ENCODE peak calls at places on chromosomes 7 and 10, in seven cellular contexts. Z is SK-N-SH, T is GM12878, X is HepG2, I is H1, W is HCT116, S is K562. G is an unnamed sample.

GRCh38 chr10:86953747-86954680 is 3.4 kb downstream of the MMRN2 start:
- DNase-seq in Z (no peak), T (no peak), X (no peak), I (peak), W (no peak), S (peak), G (peak)

GRCh38 chr7:123039269-123039668 is 43.8 kb upstream of the TAS2R16 start:
- DNase-seq in Z (no peak), T (no peak), X (no peak), I (no peak), W (no peak), S (no peak), G (no peak)

GRCh38 chr10:127012769-127013152 is 107.5 kb downstream of the DOCK1 start:
- DNase-seq in Z (no peak), T (no peak), X (no peak), I (no peak), W (peak), S (no peak), G (peak)

GRCh38 chr10:68628576-68629127 is 68.5 kb downstream of the TET1 start:
- DNase-seq in Z (no peak), T (no peak), X (no peak), I (no peak), W (no peak), S (no peak), G (no peak)

GRCh38 chr10:411597-411996 is 276.3 kb downstream of the ZMYND11 start:
- DNase-seq in Z (no peak), T (no peak), X (no peak), I (no peak), W (no peak), S (no peak), G (no peak)

GRCh38 chr7:95917622-95918021 is 145.3 kb downstream of the DYNC1I1 start:
- DNase-seq in Z (no peak), T (no peak), X (no peak), I (no peak), W (no peak), S (no peak), G (no peak)

GRCh38 chr7:128381161-128381821 is 19.8 kb upstream of the PRRT4 start:
- DNase-seq in Z (peak), T (no peak), X (no peak), I (peak), W (peak), S (peak), G (no peak)

GRCh38 chr7:51785171-51785570 is 468.6 kb upstream of the COBL start:
- DNase-seq in Z (no peak), T (no peak), X (no peak), I (no peak), W (no peak), S (no peak), G (no peak)

GRCh38 chr10:114471906-114472873 is 67.9 kb upstream of the AFAP1L2 start:
- DNase-seq in Z (no peak), T (no peak), X (peak), I (peak), W (no peak), S (no peak), G (no peak)

GRCh38 chr10:132362151-132362611 is 30.2 kb downstream of the LRRC27 start:
- DNase-seq in Z (no peak), T (no peak), X (no peak), I (no peak), W (no peak), S (no peak), G (no peak)

GRCh38 chr10:129883029-129883428 is 81.0 kb downstream of the EBF3 start:
- DNase-seq in Z (no peak), T (no peak), X (no peak), I (no peak), W (no peak), S (no peak), G (no peak)

GRCh38 chr7:75813781-75814236 is at the start of gene CCL24:
- DNase-seq in Z (no peak), T (no peak), X (no peak), I (no peak), W (no peak), S (peak), G (no peak)

GRCh38 chr7:20280475-20281351 is 50.0 kb upstream of the ITGB8 start:
- DNase-seq in Z (peak), T (no peak), X (no peak), I (no peak), W (no peak), S (no peak), G (no peak)

GRCh38 chr7:99386584-99387238 is 12.2 kb downstream of the ARPC1B start:
- DNase-seq in Z (peak), T (no peak), X (peak), I (no peak), W (no peak), S (no peak), G (no peak)

GRCh38 chr7:45404622-45405021 is 169.5 kb upstream of the ADCY1 start:
- DNase-seq in Z (no peak), T (no peak), X (no peak), I (no peak), W (no peak), S (no peak), G (no peak)

GRCh38 chr7:132181371-132181770 is 394.9 kb downstream of the PLXNA4 start:
- DNase-seq in Z (no peak), T (no peak), X (no peak), I (no peak), W (no peak), S (no peak), G (no peak)

GRCh38 chr7:140304071-140304799 is 94.1 kb downstream of the SLC37A3 start:
- DNase-seq in Z (peak), T (peak), X (peak), I (no peak), W (no peak), S (no peak), G (peak)

GRCh38 chr7:17099083-17099973 is 199.1 kb upstream of the AHR start:
- DNase-seq in Z (no peak), T (no peak), X (peak), I (no peak), W (peak), S (no peak), G (peak)

GRCh38 chr7:122528879-122529481 is 169.9 kb downstream of the RNF133 start:
- DNase-seq in Z (peak), T (no peak), X (peak), I (no peak), W (peak), S (peak), G (no peak)

GRCh38 chr10:25390733-25391132 is 215.9 kb downstream of the GPR158 start:
- DNase-seq in Z (no peak), T (no peak), X (no peak), I (no peak), W (no peak), S (no peak), G (no peak)

GRCh38 chr7:19144661-19145428 is at the start of gene FERD3L:
- DNase-seq in Z (peak), T (no peak), X (no peak), I (peak), W (no peak), S (no peak), G (no peak)

GRCh38 chr7:149820622-149821190 is 17.5 kb upstream of the ZNF862 start:
- DNase-seq in Z (no peak), T (no peak), X (no peak), I (no peak), W (no peak), S (no peak), G (no peak)

GRCh38 chr7:141366098-141366621 is 185.1 kb upstream of the AGK start:
- DNase-seq in Z (no peak), T (no peak), X (no peak), I (no peak), W (no peak), S (no peak), G (no peak)

GRCh38 chr10:14023612-14024348 is 306.9 kb downstream of the FRMD4A start:
- DNase-seq in Z (no peak), T (no peak), X (no peak), I (no peak), W (no peak), S (no peak), G (no peak)

GRCh38 chr7:141752634-141753033 is 11.3 kb upstream of the TAS2R3 start:
- DNase-seq in Z (no peak), T (no peak), X (no peak), I (no peak), W (no peak), S (no peak), G (peak)

GRCh38 chr7:139695616-139696015 is 82.2 kb downstream of the HIPK2 start:
- DNase-seq in Z (no peak), T (no peak), X (no peak), I (no peak), W (no peak), S (no peak), G (no peak)

GRCh38 chr7:103870664-103871063 is 118.8 kb downstream of the RELN start:
- DNase-seq in Z (no peak), T (no peak), X (no peak), I (no peak), W (no peak), S (no peak), G (no peak)

GRCh38 chr7:43647772-43648643 is 65.1 kb downstream of the STK17A start:
- DNase-seq in Z (peak), T (peak), X (peak), I (no peak), W (peak), S (no peak), G (peak)

GRCh38 chr10:24382596-24382978 is 173.6 kb downstream of the KIAA1217 start:
- DNase-seq in Z (no peak), T (no peak), X (no peak), I (no peak), W (no peak), S (no peak), G (no peak)

GRCh38 chr10:24383681-24384106 is 174.8 kb downstream of the KIAA1217 start:
- DNase-seq in Z (peak), T (peak), X (peak), I (peak), W (peak), S (peak), G (peak)

GRCh38 chr10:24384954-24385353 is 176.0 kb downstream of the KIAA1217 start:
- DNase-seq in Z (no peak), T (no peak), X (no peak), I (no peak), W (no peak), S (no peak), G (no peak)

GRCh38 chr10:24382979-24383663 is 174.2 kb downstream of the KIAA1217 start:
- DNase-seq in Z (no peak), T (no peak), X (peak), I (no peak), W (no peak), S (no peak), G (peak)

GRCh38 chr10:24385776-24386175 is 176.8 kb downstream of the KIAA1217 start:
- DNase-seq in Z (no peak), T (no peak), X (no peak), I (no peak), W (no peak), S (no peak), G (no peak)
- TF ChIP-seq JUND in Z (no peak), T (no peak), X (no peak), I (no peak), W (no peak), S (no peak), G (no peak)

GRCh38 chr7:157577796-157578339 is 241.1 kb downstream of the DNAJB6 start:
- DNase-seq in Z (no peak), T (no peak), X (no peak), I (no peak), W (no peak), S (no peak), G (no peak)

GRCh38 chr7:157577061-157577460 is 240.3 kb downstream of the DNAJB6 start:
- DNase-seq in Z (no peak), T (no peak), X (no peak), I (no peak), W (no peak), S (no peak), G (no peak)

GRCh38 chr7:157579425-157579824 is 242.6 kb downstream of the DNAJB6 start:
- DNase-seq in Z (no peak), T (no peak), X (no peak), I (no peak), W (no peak), S (no peak), G (no peak)

GRCh38 chr7:157581740-157582139 is 244.9 kb downstream of the DNAJB6 start:
- DNase-seq in Z (no peak), T (no peak), X (no peak), I (no peak), W (no peak), S (no peak), G (no peak)

DNA sequence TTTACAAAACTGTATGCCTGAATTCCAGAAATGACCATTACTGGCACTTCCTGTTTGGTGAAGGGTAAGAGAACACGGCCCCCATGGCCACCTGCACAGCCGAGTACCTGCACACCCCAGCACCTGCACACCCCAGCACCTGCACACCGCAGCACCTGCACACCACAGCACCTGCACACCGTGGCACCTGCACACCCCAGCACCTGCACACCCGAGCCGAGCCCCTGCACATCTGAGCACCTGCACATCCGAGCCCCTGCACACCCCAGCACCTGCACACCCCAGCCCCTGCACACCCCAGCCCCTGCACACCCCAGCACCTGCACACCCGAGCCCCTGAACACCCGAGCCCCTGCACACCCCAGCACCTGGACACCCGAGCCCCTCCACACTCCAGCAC is 243.5 kb downstream of the DNAJB6 start:
- DNase-seq in Z (no peak), T (no peak), X (no peak), I (no peak), W (no peak), S (no peak), G (no peak)
- TF ChIP-seq JUND in Z (no peak), T (no peak), X (no peak), I (no peak), W (no peak), S (no peak), G (no peak)

DNA sequence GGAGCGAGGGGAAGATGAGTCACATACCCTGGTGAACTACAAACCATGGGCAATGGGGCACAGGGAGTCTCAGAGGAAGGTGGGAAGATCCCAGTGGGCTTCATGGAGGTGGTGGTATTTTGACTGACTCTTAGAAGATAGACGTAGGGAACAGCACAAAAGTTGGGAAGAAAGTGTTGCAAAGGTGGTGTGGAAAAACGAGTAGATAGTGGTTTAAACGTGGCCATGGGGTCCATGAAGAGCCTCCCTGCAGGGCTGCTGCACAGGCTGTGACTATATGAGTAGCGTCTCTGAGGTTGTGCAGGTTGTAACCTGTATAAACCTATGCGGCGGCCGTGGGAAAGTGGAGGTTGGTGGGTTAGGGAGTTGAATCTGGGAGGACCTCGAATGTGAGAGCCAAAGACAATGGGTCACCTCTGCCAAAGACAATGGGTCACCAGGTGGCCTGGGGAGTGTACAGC is 13.8 kb downstream of the LZTS2 start:
- DNase-seq in Z (no peak), T (no peak), X (no peak), I (peak), W (no peak), S (no peak), G (no peak)
- TF ChIP-seq JUND in Z (no peak), T (no peak), X (no peak), I (no peak), W (no peak), S (no peak), G (no peak)

DNA sequence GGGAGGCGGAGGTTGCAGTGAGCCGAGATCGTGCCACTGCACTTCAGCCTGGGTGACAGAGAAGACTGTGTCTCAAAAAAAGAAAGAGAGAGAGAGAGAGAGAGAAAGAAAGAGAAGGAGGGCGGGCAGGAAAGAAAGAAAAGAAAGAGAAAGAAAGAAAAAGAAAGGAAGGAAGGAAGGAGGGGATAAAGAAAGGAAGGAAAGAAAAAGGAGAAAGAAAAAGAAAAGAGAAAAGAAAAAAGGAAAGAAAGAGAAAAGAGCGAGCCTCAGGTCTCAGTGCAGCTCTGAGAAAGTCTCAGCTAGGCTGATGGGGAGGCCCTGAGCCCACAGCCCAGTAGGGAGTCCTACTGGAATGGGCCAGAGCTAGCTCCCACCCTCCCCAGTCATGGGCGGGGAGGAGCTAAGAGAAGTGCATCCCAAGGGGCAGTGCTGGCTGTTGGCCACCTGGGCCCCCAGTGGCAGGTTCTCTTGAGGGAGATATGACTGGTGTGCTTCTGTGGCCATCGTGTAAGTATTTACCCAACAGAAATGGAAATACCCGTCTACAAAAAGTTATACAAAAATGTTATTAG is 69.3 kb downstream of the ABRAXAS2 start:
- DNase-seq in Z (no peak), T (no peak), X (no peak), I (no peak), W (no peak), S (no peak), G (no peak)
- TF ChIP-seq JUND in Z (no peak), T (no peak), X (no peak), I (no peak), W (no peak), S (no peak), G (no peak)

GRCh38 chr10:109696981-109697775 is 226.1 kb downstream of the XPNPEP1 start:
- DNase-seq in Z (no peak), T (no peak), X (no peak), I (no peak), W (no peak), S (no peak), G (no peak)
- TF ChIP-seq JUND in Z (no peak), T (no peak), X (no peak), I (no peak), W (no peak), S (no peak), G (no peak)

GRCh38 chr7:40059057-40059456 is 75.4 kb downstream of the MPLKIP start:
- DNase-seq in Z (no peak), T (no peak), X (no peak), I (no peak), W (no peak), S (no peak), G (no peak)
- TF ChIP-seq JUND in Z (no peak), T (no peak), X (no peak), I (no peak), W (no peak), S (no peak), G (no peak)

GRCh38 chr10:49572594-49573114 is 33.7 kb upstream of the ERCC6 start:
- DNase-seq in Z (no peak), T (no peak), X (no peak), I (no peak), W (no peak), S (no peak), G (no peak)

GRCh38 chr10:49568235-49568634 is 29.3 kb upstream of the ERCC6 start:
- DNase-seq in Z (no peak), T (peak), X (no peak), I (no peak), W (no peak), S (no peak), G (no peak)

GRCh38 chr10:49569031-49569765 is 30.3 kb upstream of the ERCC6 start:
- DNase-seq in Z (no peak), T (no peak), X (no peak), I (no peak), W (no peak), S (no peak), G (no peak)

GRCh38 chr10:49567810-49568209 is 28.9 kb upstream of the ERCC6 start:
- DNase-seq in Z (no peak), T (no peak), X (no peak), I (no peak), W (no peak), S (no peak), G (no peak)

GRCh38 chr10:49571419-49571818 is 32.5 kb upstream of the ERCC6 start:
- DNase-seq in Z (no peak), T (no peak), X (no peak), I (no peak), W (no peak), S (no peak), G (no peak)
- TF ChIP-seq JUND in Z (peak), T (no peak), X (no peak), I (no peak), W (no peak), S (peak), G (no peak)

G was measured in T47D.